ENCODE peak calls at places on chromosomes 16 and 17, in five cellular contexts. One of them, this sample, is unnamed.
A peak's percentile ranks its signal among the peaks of the same experiment; 100 is the strongest.

GRCh38 chr16:75244225-75244792 is 7.1 kb downstream of the BCAR1 start:
- DNase-seq in body of pancreas: no peak
- DNase-seq in thyroid gland: peak; percentile 51
- DNase-seq in left ventricle myocardium inferior: no peak
- DNase-seq in cardiac muscle cell: no peak
- DNase-seq in this sample: peak; percentile 94

GRCh38 chr17:14515015-14515414 is 214.1 kb downstream of the HS3ST3B1 start:
- DNase-seq in cardiac muscle cell: no peak
- DNase-seq in left ventricle myocardium inferior: no peak
- DNase-seq in thyroid gland: no peak
- DNase-seq in body of pancreas: no peak
- DNase-seq in this sample: no peak

GRCh38 chr16:75559002-75559401 is 3.0 kb upstream of the TMEM231 start:
- DNase-seq in cardiac muscle cell: peak; percentile 84
- DNase-seq in body of pancreas: no peak
- DNase-seq in thyroid gland: no peak
- DNase-seq in left ventricle myocardium inferior: no peak
- DNase-seq in this sample: no peak

GRCh38 chr16:31501966-31502348 is 6.2 kb downstream of the RUSF1 start:
- DNase-seq in thyroid gland: no peak
- DNase-seq in left ventricle myocardium inferior: no peak
- DNase-seq in cardiac muscle cell: no peak
- DNase-seq in body of pancreas: no peak
- DNase-seq in this sample: no peak

GRCh38 chr17:61574542-61575351 is 16.3 kb downstream of the NACA2 start:
- DNase-seq in left ventricle myocardium inferior: no peak
- DNase-seq in thyroid gland: peak; percentile 23
- DNase-seq in body of pancreas: peak; percentile 5
- DNase-seq in cardiac muscle cell: peak; percentile 54
- DNase-seq in this sample: no peak

GRCh38 chr17:33506889-33507650 is 214.0 kb upstream of the ASIC2 start:
- DNase-seq in left ventricle myocardium inferior: no peak
- DNase-seq in cardiac muscle cell: no peak
- DNase-seq in body of pancreas: no peak
- DNase-seq in thyroid gland: no peak
- DNase-seq in this sample: no peak

GRCh38 chr16:85514601-85515318 is 98.4 kb upstream of the GSE1 start:
- DNase-seq in left ventricle myocardium inferior: peak; percentile 57
- DNase-seq in cardiac muscle cell: no peak
- DNase-seq in body of pancreas: peak; percentile 83
- DNase-seq in thyroid gland: peak; percentile 82
- DNase-seq in this sample: peak; percentile 84

GRCh38 chr17:66849136-66849655 is 14.3 kb downstream of the CACNG5 start:
- DNase-seq in thyroid gland: no peak
- DNase-seq in body of pancreas: no peak
- DNase-seq in left ventricle myocardium inferior: no peak
- DNase-seq in cardiac muscle cell: no peak
- DNase-seq in this sample: no peak

GRCh38 chr17:18191071-18191667 is 7.5 kb downstream of the ALKBH5 start:
- DNase-seq in thyroid gland: peak; percentile 94
- DNase-seq in body of pancreas: peak; percentile 85
- DNase-seq in cardiac muscle cell: no peak
- DNase-seq in left ventricle myocardium inferior: peak; percentile 24
- DNase-seq in this sample: no peak

GRCh38 chr17:17613708-17614114 is 22.2 kb upstream of the PEMT start:
- DNase-seq in left ventricle myocardium inferior: no peak
- DNase-seq in body of pancreas: peak; percentile 72
- DNase-seq in cardiac muscle cell: peak; percentile 80
- DNase-seq in thyroid gland: peak; percentile 66
- DNase-seq in this sample: no peak

GRCh38 chr17:82568997-82569393 is 49.5 kb downstream of the FOXK2 start:
- DNase-seq in body of pancreas: no peak
- DNase-seq in left ventricle myocardium inferior: no peak
- DNase-seq in cardiac muscle cell: no peak
- DNase-seq in thyroid gland: no peak
- DNase-seq in this sample: no peak

GRCh38 chr17:81577278-81578000 is 25.3 kb upstream of the FAAP100 start:
- DNase-seq in left ventricle myocardium inferior: no peak
- DNase-seq in body of pancreas: no peak
- DNase-seq in thyroid gland: no peak
- DNase-seq in cardiac muscle cell: no peak
- DNase-seq in this sample: no peak

GRCh38 chr17:80866050-80866793 is 125.4 kb upstream of the CHMP6 start:
- DNase-seq in body of pancreas: peak; percentile 70
- DNase-seq in thyroid gland: peak; percentile 66
- DNase-seq in left ventricle myocardium inferior: peak; percentile 59
- DNase-seq in cardiac muscle cell: peak; percentile 67
- DNase-seq in this sample: peak; percentile 84

GRCh38 chr17:1074886-1075665 is 78.1 kb downstream of the TIMM22 start:
- DNase-seq in cardiac muscle cell: peak; percentile 84
- DNase-seq in body of pancreas: no peak
- DNase-seq in thyroid gland: no peak
- DNase-seq in left ventricle myocardium inferior: peak; percentile 43
- DNase-seq in this sample: no peak
- H3K4me1 ChIP-seq in cardiac muscle cell: peaks cover 32% of the 10 kb centered on the region
- H3K4me1 ChIP-seq in body of pancreas: peaks cover 17% of the 10 kb centered on the region
- H3K4me1 ChIP-seq in thyroid gland: no peaks in the 10 kb centered on the region
- H3K4me1 ChIP-seq in left ventricle myocardium inferior: peaks cover 45% of the 10 kb centered on the region
- H3K4me1 ChIP-seq in this sample: no peaks in the 10 kb centered on the region

GRCh38 chr17:28645576-28645939 is 600 bp upstream of the BLTP2 start:
- DNase-seq in cardiac muscle cell: no peak
- DNase-seq in left ventricle myocardium inferior: no peak
- DNase-seq in body of pancreas: no peak
- DNase-seq in thyroid gland: no peak
- DNase-seq in this sample: no peak

GRCh38 chr17:28644782-28645575 is at the start of gene BLTP2:
- DNase-seq in left ventricle myocardium inferior: peak; percentile 97
- DNase-seq in cardiac muscle cell: peak; percentile 97
- DNase-seq in thyroid gland: peak; percentile 97
- DNase-seq in body of pancreas: peak; percentile 96
- DNase-seq in this sample: peak; percentile 98

GRCh38 chr17:28641579-28641978 is 3.4 kb downstream of the BLTP2 start:
- DNase-seq in left ventricle myocardium inferior: no peak
- DNase-seq in body of pancreas: no peak
- DNase-seq in thyroid gland: no peak
- DNase-seq in cardiac muscle cell: no peak
- DNase-seq in this sample: no peak

GRCh38 chr17:28646039-28646754 is 1.2 kb upstream of the BLTP2 start:
- DNase-seq in body of pancreas: peak; percentile 10
- DNase-seq in thyroid gland: no peak
- DNase-seq in cardiac muscle cell: no peak
- DNase-seq in left ventricle myocardium inferior: no peak
- DNase-seq in this sample: no peak

DNA sequence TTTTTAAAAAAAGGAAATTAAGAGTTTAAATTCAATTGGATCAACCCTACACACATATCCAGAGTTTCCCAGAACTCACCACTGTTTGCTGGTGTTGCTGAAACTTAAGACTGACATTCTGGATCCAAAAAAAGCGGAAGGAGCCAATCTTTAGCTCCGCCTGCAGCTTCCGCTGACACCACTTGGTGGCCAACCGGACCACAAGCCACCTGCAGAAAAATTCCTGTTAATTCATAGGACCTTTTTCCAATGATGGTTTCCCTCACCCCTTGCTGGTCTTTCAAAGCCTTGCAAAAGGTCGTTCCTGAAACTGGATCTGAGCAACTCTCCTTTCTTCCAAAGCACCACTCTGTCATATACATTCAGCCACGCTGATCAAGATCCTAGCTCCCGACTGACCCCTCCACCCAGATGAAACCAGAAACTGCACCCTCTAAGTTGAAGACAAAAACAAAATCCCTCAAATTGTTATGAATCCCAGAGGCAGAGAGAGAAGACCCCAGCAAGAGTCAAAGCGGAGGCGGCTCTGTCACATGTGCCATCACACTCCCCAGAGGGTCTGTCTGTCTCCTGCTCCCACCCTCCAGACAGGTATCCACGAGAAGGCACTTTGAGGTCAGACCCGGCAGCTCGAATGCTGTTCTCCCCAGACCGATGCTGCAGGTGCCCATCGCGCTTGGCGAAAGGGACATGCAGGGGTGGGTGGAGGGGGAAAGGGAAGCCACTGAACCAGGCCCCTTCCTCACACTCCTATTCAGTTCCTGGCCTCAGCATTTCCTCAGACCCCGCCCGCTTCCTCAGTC is 778 bp downstream of the BLTP2 start:
- DNase-seq in thyroid gland: peak; percentile 50
- DNase-seq in left ventricle myocardium inferior: no peak
- DNase-seq in body of pancreas: peak; percentile 69
- DNase-seq in cardiac muscle cell: peak; percentile 61
- DNase-seq in this sample: no peak
- TF ChIP-seq CTCF in thyroid gland: no peak
- TF ChIP-seq CTCF in left ventricle myocardium inferior: peak; percentile 57
- TF ChIP-seq CTCF in body of pancreas: peak; percentile 68
- TF ChIP-seq CTCF in cardiac muscle cell: peak; percentile 34
- TF ChIP-seq CTCF in this sample: peak; percentile 53

GRCh38 chr17:77422104-77422782 is 281.5 kb downstream of the SEC14L1 start:
- DNase-seq in thyroid gland: peak; percentile 96
- DNase-seq in body of pancreas: no peak
- DNase-seq in cardiac muscle cell: no peak
- DNase-seq in left ventricle myocardium inferior: no peak
- DNase-seq in this sample: no peak

GRCh38 chr17:77425791-77426641 is 285.2 kb downstream of the SEC14L1 start:
- DNase-seq in left ventricle myocardium inferior: no peak
- DNase-seq in body of pancreas: no peak
- DNase-seq in thyroid gland: peak; percentile 48
- DNase-seq in cardiac muscle cell: no peak
- DNase-seq in this sample: no peak

GRCh38 chr17:77426676-77427386 is 286.1 kb downstream of the SEC14L1 start:
- DNase-seq in thyroid gland: no peak
- DNase-seq in body of pancreas: no peak
- DNase-seq in left ventricle myocardium inferior: no peak
- DNase-seq in cardiac muscle cell: no peak
- DNase-seq in this sample: no peak

GRCh38 chr17:77423589-77424451 is 283.1 kb downstream of the SEC14L1 start:
- DNase-seq in body of pancreas: peak; percentile 68
- DNase-seq in left ventricle myocardium inferior: peak; percentile 89
- DNase-seq in thyroid gland: peak; percentile 77
- DNase-seq in cardiac muscle cell: no peak
- DNase-seq in this sample: peak; percentile 93

DNA sequence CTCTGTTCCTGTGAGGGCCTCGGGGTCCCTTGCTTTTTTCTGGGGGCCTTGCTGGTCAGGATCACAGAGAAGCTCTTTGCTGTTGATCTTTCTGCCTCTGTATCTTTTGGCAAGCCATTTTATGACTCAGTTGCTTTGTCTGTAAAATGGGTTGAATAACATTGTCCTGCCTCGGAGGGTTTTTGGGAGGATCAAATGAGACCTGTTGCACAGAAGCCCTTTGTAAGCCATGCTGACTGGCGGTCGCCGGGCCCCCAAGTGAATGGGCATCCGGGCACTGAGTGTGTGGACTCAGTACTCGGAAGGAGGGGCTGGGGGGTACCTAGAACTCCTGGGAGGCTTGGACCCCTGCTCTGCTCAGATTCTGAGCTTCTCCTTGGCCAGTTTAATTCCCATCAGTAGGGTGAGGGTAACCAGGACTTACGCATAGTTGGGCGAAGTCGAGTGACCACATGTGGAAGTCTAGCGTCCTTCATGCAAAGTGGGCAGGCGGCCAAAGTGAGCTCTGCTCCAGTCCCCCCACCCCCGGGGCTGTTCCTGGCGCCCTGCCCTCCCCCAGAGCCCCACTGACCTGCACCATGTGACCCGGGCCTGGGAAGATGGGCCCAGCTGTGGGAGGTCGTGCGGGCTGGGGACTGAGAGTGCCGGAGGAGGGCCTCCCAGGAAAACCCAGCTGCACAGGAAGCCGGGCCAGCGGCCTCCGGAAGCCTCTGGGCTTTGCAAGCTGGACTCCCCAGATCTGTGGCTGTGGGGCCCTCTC is 284.0 kb downstream of the SEC14L1 start:
- DNase-seq in left ventricle myocardium inferior: peak; percentile 95
- DNase-seq in body of pancreas: peak; percentile 79
- DNase-seq in cardiac muscle cell: peak; percentile 80
- DNase-seq in thyroid gland: peak; percentile 92
- DNase-seq in this sample: peak; percentile 89
- H3K4me3 ChIP-seq in left ventricle myocardium inferior: peak overlapping the region; percentile 33
- H3K4me3 ChIP-seq in body of pancreas: no peak overlapping the region
- H3K4me3 ChIP-seq in cardiac muscle cell: no peak overlapping the region
- H3K4me3 ChIP-seq in thyroid gland: no peak overlapping the region
- H3K4me3 ChIP-seq in this sample: no peak overlapping the region

DNA sequence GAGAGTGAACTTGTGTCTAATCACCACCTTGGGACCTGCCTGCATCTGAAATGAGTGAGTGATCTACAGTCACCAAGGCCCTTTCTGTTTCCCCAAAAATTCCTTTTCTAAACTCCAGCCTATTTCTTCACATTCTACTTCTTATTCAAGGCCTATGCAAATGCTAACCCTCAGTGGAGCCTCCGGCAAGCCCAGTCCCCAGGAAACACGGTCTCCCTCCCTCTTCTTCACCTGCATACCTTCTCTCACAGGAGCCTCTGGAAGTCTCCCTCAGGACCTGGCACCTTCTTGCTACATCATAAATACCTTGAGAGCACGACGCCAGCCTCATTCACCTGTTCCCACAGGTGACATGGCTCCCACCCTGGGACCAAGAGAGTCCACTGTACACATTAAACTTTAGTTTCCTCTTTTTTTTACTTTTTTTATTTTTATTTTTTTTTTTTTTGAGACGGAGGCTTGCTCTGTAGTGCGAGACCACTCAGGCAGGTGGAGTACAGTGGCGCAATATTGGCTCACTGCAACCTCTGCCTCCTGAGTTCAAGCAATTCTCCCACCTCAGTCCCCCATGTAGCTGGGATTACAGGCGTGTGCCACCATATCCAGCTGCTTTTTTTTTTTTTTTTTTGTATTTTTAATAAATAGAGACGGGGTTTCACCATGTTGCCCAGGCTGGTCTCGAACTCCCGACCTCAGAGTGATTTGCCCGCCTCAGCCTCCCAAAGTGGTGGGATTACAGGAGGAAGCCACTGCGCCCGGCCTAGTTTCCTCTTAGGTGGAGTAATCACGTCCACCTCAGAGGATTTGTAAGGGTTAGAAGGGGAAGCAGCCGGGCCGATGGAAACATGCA is 97.3 kb downstream of the ANKRD11 start:
- DNase-seq in thyroid gland: no peak
- DNase-seq in body of pancreas: no peak
- DNase-seq in cardiac muscle cell: no peak
- DNase-seq in left ventricle myocardium inferior: no peak
- DNase-seq in this sample: no peak
- H3K4me1 ChIP-seq in thyroid gland: peaks cover 49% of the 10 kb centered on the region
- H3K4me1 ChIP-seq in body of pancreas: peaks cover 49% of the 10 kb centered on the region
- H3K4me1 ChIP-seq in cardiac muscle cell: peaks cover 9% of the 10 kb centered on the region
- H3K4me1 ChIP-seq in left ventricle myocardium inferior: peaks cover 65% of the 10 kb centered on the region
- H3K4me1 ChIP-seq in this sample: peaks cover 36% of the 10 kb centered on the region

This sample was measured in tibial artery.